ENCODE peak calls at places on chromosome 21, in five cellular contexts. One of them, this sample, is unnamed.

GRCh38 chr21:32702702-32703101 is 25.1 kb downstream of the SYNJ1 start:
- DNase-seq in hepatocyte: peak; percentile 6
- DNase-seq in nephron progenitor cell: no peak
- DNase-seq in fibroblast of pulmonary artery: peak; percentile 83
- DNase-seq in NCI-H1417: peak; percentile 10
- DNase-seq in this sample: no peak

GRCh38 chr21:15826908-15827601 is 97.3 kb downstream of the USP25 start:
- DNase-seq in nephron progenitor cell: no peak
- DNase-seq in NCI-H1417: no peak
- DNase-seq in hepatocyte: no peak
- DNase-seq in fibroblast of pulmonary artery: no peak
- DNase-seq in this sample: no peak

GRCh38 chr21:31342328-31342727 is 1.7 kb downstream of the TIAM1 start:
- DNase-seq in nephron progenitor cell: no peak
- DNase-seq in NCI-H1417: no peak
- DNase-seq in hepatocyte: no peak
- DNase-seq in fibroblast of pulmonary artery: no peak
- DNase-seq in this sample: no peak

GRCh38 chr21:27759091-27759659 is 792.3 kb upstream of the ADAMTS5 start:
- DNase-seq in fibroblast of pulmonary artery: no peak
- DNase-seq in hepatocyte: peak; percentile 31
- DNase-seq in NCI-H1417: no peak
- DNase-seq in nephron progenitor cell: peak; percentile 5
- DNase-seq in this sample: peak; percentile 52

GRCh38 chr21:42193131-42193671 is 25.7 kb upstream of the ABCG1 start:
- DNase-seq in hepatocyte: no peak
- DNase-seq in fibroblast of pulmonary artery: peak; percentile 57
- DNase-seq in NCI-H1417: no peak
- DNase-seq in nephron progenitor cell: no peak
- DNase-seq in this sample: no peak

GRCh38 chr21:36008505-36008904 is 51.8 kb downstream of the SETD4 start:
- DNase-seq in NCI-H1417: no peak
- DNase-seq in nephron progenitor cell: no peak
- DNase-seq in fibroblast of pulmonary artery: no peak
- DNase-seq in hepatocyte: no peak
- DNase-seq in this sample: no peak

GRCh38 chr21:24428539-24429186 is 1178.6 kb downstream of the MRPL39 start:
- DNase-seq in NCI-H1417: no peak
- DNase-seq in hepatocyte: no peak
- DNase-seq in nephron progenitor cell: no peak
- DNase-seq in fibroblast of pulmonary artery: no peak
- DNase-seq in this sample: no peak

GRCh38 chr21:43712268-43712942 is 6.5 kb upstream of the PDXK start:
- DNase-seq in nephron progenitor cell: no peak
- DNase-seq in fibroblast of pulmonary artery: no peak
- DNase-seq in NCI-H1417: peak; percentile 85
- DNase-seq in hepatocyte: peak; percentile 85
- DNase-seq in this sample: peak; percentile 96

GRCh38 chr21:31726407-31726806 is 5.5 kb downstream of the SCAF4 start:
- DNase-seq in fibroblast of pulmonary artery: no peak
- DNase-seq in hepatocyte: no peak
- DNase-seq in NCI-H1417: no peak
- DNase-seq in nephron progenitor cell: no peak
- DNase-seq in this sample: no peak

GRCh38 chr21:26652891-26653290 is 79.8 kb upstream of the CYYR1 start:
- DNase-seq in hepatocyte: no peak
- DNase-seq in nephron progenitor cell: no peak
- DNase-seq in NCI-H1417: no peak
- DNase-seq in fibroblast of pulmonary artery: no peak
- DNase-seq in this sample: no peak

GRCh38 chr21:44800971-44801467 is 601 bp downstream of the UBE2G2 start:
- DNase-seq in fibroblast of pulmonary artery: peak; percentile 35
- DNase-seq in hepatocyte: peak; percentile 37
- DNase-seq in nephron progenitor cell: peak; percentile 27
- DNase-seq in NCI-H1417: peak; percentile 69
- DNase-seq in this sample: no peak

GRCh38 chr21:28160378-28160777 is 832.3 kb downstream of the LTN1 start:
- DNase-seq in nephron progenitor cell: no peak
- DNase-seq in fibroblast of pulmonary artery: peak; percentile 30
- DNase-seq in hepatocyte: no peak
- DNase-seq in NCI-H1417: no peak
- DNase-seq in this sample: no peak

GRCh38 chr21:25331286-25331685 is 276.0 kb downstream of the MRPL39 start:
- DNase-seq in NCI-H1417: no peak
- DNase-seq in hepatocyte: no peak
- DNase-seq in fibroblast of pulmonary artery: peak; percentile 60
- DNase-seq in nephron progenitor cell: no peak
- DNase-seq in this sample: no peak

GRCh38 chr21:45555251-45555556 is 13.0 kb upstream of the SLC19A1 start:
- DNase-seq in hepatocyte: no peak
- DNase-seq in fibroblast of pulmonary artery: no peak
- DNase-seq in NCI-H1417: no peak
- DNase-seq in nephron progenitor cell: no peak
- DNase-seq in this sample: no peak

GRCh38 chr21:17552410-17552809 is 39.6 kb downstream of the CXADR start:
- DNase-seq in fibroblast of pulmonary artery: no peak
- DNase-seq in hepatocyte: no peak
- DNase-seq in NCI-H1417: no peak
- DNase-seq in nephron progenitor cell: no peak
- DNase-seq in this sample: no peak

GRCh38 chr21:15559612-15560011 is 170.2 kb upstream of the USP25 start:
- DNase-seq in nephron progenitor cell: no peak
- DNase-seq in hepatocyte: no peak
- DNase-seq in fibroblast of pulmonary artery: no peak
- DNase-seq in NCI-H1417: no peak
- DNase-seq in this sample: no peak

GRCh38 chr21:26443291-26443690 is 129.8 kb downstream of the CYYR1 start:
- DNase-seq in NCI-H1417: no peak
- DNase-seq in nephron progenitor cell: no peak
- DNase-seq in hepatocyte: no peak
- DNase-seq in fibroblast of pulmonary artery: no peak
- DNase-seq in this sample: no peak

GRCh38 chr21:37370152-37371040 is 3.8 kb downstream of the DYRK1A start:
- DNase-seq in NCI-H1417: peak; percentile 26
- DNase-seq in fibroblast of pulmonary artery: peak; percentile 79
- DNase-seq in nephron progenitor cell: no peak
- DNase-seq in hepatocyte: no peak
- DNase-seq in this sample: no peak

GRCh38 chr21:29102791-29103257 is 27.6 kb upstream of the MAP3K7CL start:
- DNase-seq in fibroblast of pulmonary artery: no peak
- DNase-seq in nephron progenitor cell: no peak
- DNase-seq in NCI-H1417: no peak
- DNase-seq in hepatocyte: no peak
- DNase-seq in this sample: no peak

GRCh38 chr21:45003331-45004058 is 63.7 kb downstream of the SLX9 start:
- DNase-seq in nephron progenitor cell: no peak
- DNase-seq in fibroblast of pulmonary artery: no peak
- DNase-seq in NCI-H1417: no peak
- DNase-seq in hepatocyte: no peak
- DNase-seq in this sample: no peak

GRCh38 chr21:15682182-15682895 is 47.4 kb upstream of the USP25 start:
- DNase-seq in fibroblast of pulmonary artery: peak; percentile 92
- DNase-seq in hepatocyte: no peak
- DNase-seq in nephron progenitor cell: no peak
- DNase-seq in NCI-H1417: no peak
- DNase-seq in this sample: no peak

GRCh38 chr21:45071396-45072165 is 2.8 kb upstream of the ADARB1 start:
- DNase-seq in hepatocyte: no peak
- DNase-seq in NCI-H1417: no peak
- DNase-seq in fibroblast of pulmonary artery: no peak
- DNase-seq in nephron progenitor cell: no peak
- DNase-seq in this sample: no peak

GRCh38 chr21:36735201-36735515 is 36.2 kb downstream of the SIM2 start:
- DNase-seq in NCI-H1417: no peak
- DNase-seq in fibroblast of pulmonary artery: no peak
- DNase-seq in hepatocyte: no peak
- DNase-seq in nephron progenitor cell: no peak
- DNase-seq in this sample: no peak

This sample was measured in Caco-2.